ENCODE peak calls at places on chromosomes 3 and 15, in five cellular contexts. R is HS-5; N is hypothalamus; W is activated CD8-positive, alpha-beta memory T cell treated with anti-CD3 and anti-CD28 coated beads, Interleukin-2, amount 50 U/mL, for 48 hours; J is CD8-positive, alpha-beta T cell. O is an unnamed sample.

GRCh38 chr15:44662478-44663409 is 718 bp downstream of the SPG11 start:
- DNase-seq in R (no peak), N (no peak), W (peak; percentile 90), J (peak; percentile 86), O (peak; percentile 43)

GRCh38 chr3:134663646-134664456 is 13.0 kb upstream of the KY start:
- DNase-seq in R (no peak), N (no peak), W (peak; percentile 37), J (no peak), O (no peak)

GRCh38 chr3:177451940-177452484 is 254.7 kb upstream of the TBL1XR1 start:
- DNase-seq in R (no peak), N (no peak), W (no peak), J (no peak), O (no peak)

GRCh38 chr3:122982202-122983185 is 45.1 kb downstream of the SEMA5B start:
- DNase-seq in R (no peak), N (peak; percentile 59), W (no peak), J (no peak), O (no peak)

GRCh38 chr15:83310521-83311456 is 26.3 kb upstream of the BNC1 start:
- DNase-seq in R (no peak), N (no peak), W (no peak), J (no peak), O (no peak)

GRCh38 chr15:56524915-56525314 is 60.0 kb upstream of the MNS1 start:
- DNase-seq in R (peak; percentile 31), N (no peak), W (no peak), J (no peak), O (no peak)

GRCh38 chr3:124584552-124585391 is 145.5 kb upstream of the UMPS start:
- DNase-seq in R (no peak), N (peak; percentile 58), W (peak; percentile 69), J (peak; percentile 45), O (no peak)

GRCh38 chr15:76576526-76577279 is 240.1 kb downstream of the ISL2 start:
- DNase-seq in R (no peak), N (peak; percentile 6), W (no peak), J (no peak), O (peak; percentile 68)

GRCh38 chr15:48463366-48463880 is 132.2 kb downstream of the DUT start:
- DNase-seq in R (no peak), N (no peak), W (no peak), J (no peak), O (no peak)

GRCh38 chr15:96428742-96429141 is 98.2 kb downstream of the NR2F2 start:
- DNase-seq in R (peak; percentile 94), N (no peak), W (no peak), J (no peak), O (peak; percentile 48)

GRCh38 chr3:57079221-57079831 is 18.9 kb downstream of the SPATA12 start:
- DNase-seq in R (no peak), N (peak; percentile 21), W (no peak), J (no peak), O (peak; percentile 16)

GRCh38 chr15:76905855-76906254 is 715 bp upstream of the SCAPER start:
- DNase-seq in R (no peak), N (no peak), W (no peak), J (no peak), O (no peak)

GRCh38 chr3:138127636-138128365 is 4.4 kb downstream of the A4GNT start:
- DNase-seq in R (no peak), N (no peak), W (no peak), J (no peak), O (no peak)

GRCh38 chr15:62603757-62604156 is 438.7 kb upstream of the C2CD4B start:
- DNase-seq in R (peak; percentile 76), N (no peak), W (no peak), J (no peak), O (no peak)

GRCh38 chr3:52406231-52406661 is 38.7 kb downstream of the SEMA3G start:
- DNase-seq in R (no peak), N (no peak), W (no peak), J (no peak), O (no peak)

GRCh38 chr15:61715082-61715481 is 345.2 kb downstream of the VPS13C start:
- DNase-seq in R (no peak), N (no peak), W (no peak), J (no peak), O (no peak)

GRCh38 chr3:187150599-187150998 is 11.3 kb upstream of the RPL39L start:
- DNase-seq in R (no peak), N (no peak), W (peak; percentile 79), J (peak; percentile 71), O (no peak)

GRCh38 chr3:64184621-64185020 is 40.6 kb downstream of the PRICKLE2 start:
- DNase-seq in R (no peak), N (no peak), W (no peak), J (no peak), O (no peak)